ENCODE peak calls at places on chromosome 16, in six cellular contexts. O is A549, U is thoracic aorta, L is heart right ventricle, D is neuronal stem cell, Y is stomach. H is an unnamed sample. For H3K4me1, the result is how much of the 10 kb centered on the place peaks cover.

GRCh38 chr16:55498101-55498500 is 10.8 kb upstream of the LPCAT2 start:
- DNase-seq in L (no peak), D (no peak), O (no peak), Y (no peak), U (no peak), H (no peak)

GRCh38 chr16:71359431-71359830 is 908 bp downstream of the CALB2 start:
- DNase-seq in D (no peak), O (no peak), Y (no peak), L (no peak), U (no peak), H (no peak)

GRCh38 chr16:9047689-9048301 is 43.6 kb upstream of the HAPSTR1 start:
- DNase-seq in U (peak), Y (peak), O (peak), D (peak), L (peak), H (peak)

GRCh38 chr16:66247516-66248089 is 118.9 kb upstream of the CDH5 start:
- DNase-seq in O (no peak), L (no peak), D (no peak), U (no peak), Y (no peak), H (peak)

GRCh38 chr16:75130150-75130771 is 13.7 kb upstream of the LDHD start:
- DNase-seq in U (no peak), O (no peak), D (no peak), Y (no peak), L (no peak), H (no peak)

GRCh38 chr16:88353232-88353631 is 29.5 kb upstream of the ZNF469 start:
- DNase-seq in Y (no peak), U (no peak), L (no peak), D (no peak), O (no peak), H (no peak)

GRCh38 chr16:30139895-30140481 is 17.0 kb upstream of the MAPK3 start:
- DNase-seq in U (no peak), D (no peak), O (no peak), Y (no peak), L (no peak), H (no peak)

GRCh38 chr16:62954144-62955032 is 918.1 kb upstream of the CDH8 start:
- DNase-seq in U (no peak), D (peak), L (no peak), Y (no peak), O (no peak), H (no peak)

GRCh38 chr16:66979011-66979717 is 9.2 kb upstream of the CES4A start:
- DNase-seq in Y (no peak), L (no peak), U (peak), D (no peak), O (no peak), H (peak)

GRCh38 chr16:24174504-24174903 is 81.6 kb upstream of the CACNG3 start:
- DNase-seq in Y (no peak), O (no peak), L (no peak), D (no peak), U (no peak), H (no peak)

GRCh38 chr16:64428463-64428862 is 693.4 kb downstream of the CDH11 start:
- DNase-seq in L (no peak), Y (no peak), U (no peak), D (no peak), O (no peak), H (no peak)

GRCh38 chr16:54939537-54940278 is 9.0 kb downstream of the IRX5 start:
- DNase-seq in Y (no peak), D (peak), L (no peak), U (no peak), O (no peak), H (no peak)

GRCh38 chr16:74724820-74725549 is 24.3 kb upstream of the MLKL start:
- DNase-seq in L (no peak), O (no peak), U (no peak), D (no peak), Y (no peak), H (peak)

GRCh38 chr16:70770968-70771552 is 29.9 kb downstream of the VAC14 start:
- DNase-seq in L (peak), D (peak), Y (peak), O (peak), U (no peak), H (peak)

GRCh38 chr16:67552476-67552875 is 9.8 kb upstream of the CTCF start:
- DNase-seq in O (no peak), L (no peak), U (no peak), Y (no peak), D (no peak), H (no peak)

GRCh38 chr16:20918486-20919239 is 18.1 kb downstream of the LYRM1 start:
- DNase-seq in Y (no peak), U (no peak), L (peak), D (no peak), O (no peak), H (peak)

GRCh38 chr16:22360963-22361659 is 13.3 kb downstream of the CDR2 start:
- DNase-seq in L (no peak), D (no peak), U (no peak), Y (no peak), O (no peak), H (no peak)

GRCh38 chr16:24950275-24950674 is 64.9 kb downstream of the ARHGAP17 start:
- DNase-seq in U (no peak), O (no peak), D (no peak), Y (no peak), L (no peak), H (no peak)

GRCh38 chr16:15564619-15565339 is 78.2 kb downstream of the MARF1 start:
- DNase-seq in O (no peak), Y (no peak), D (no peak), L (no peak), U (no peak), H (no peak)

GRCh38 chr16:4612977-4613635 is 1.6 kb downstream of the UBALD1 start:
- DNase-seq in Y (no peak), U (no peak), L (no peak), D (no peak), O (no peak), H (no peak)

GRCh38 chr16:90008708-90009145 is 10.5 kb downstream of the DBNDD1 start:
- DNase-seq in Y (no peak), U (no peak), D (no peak), L (no peak), O (no peak), H (no peak)

GRCh38 chr16:58102665-58103427 is 26.3 kb downstream of the CFAP20 start:
- DNase-seq in Y (no peak), O (no peak), D (no peak), L (peak), U (no peak), H (no peak)

DNA sequence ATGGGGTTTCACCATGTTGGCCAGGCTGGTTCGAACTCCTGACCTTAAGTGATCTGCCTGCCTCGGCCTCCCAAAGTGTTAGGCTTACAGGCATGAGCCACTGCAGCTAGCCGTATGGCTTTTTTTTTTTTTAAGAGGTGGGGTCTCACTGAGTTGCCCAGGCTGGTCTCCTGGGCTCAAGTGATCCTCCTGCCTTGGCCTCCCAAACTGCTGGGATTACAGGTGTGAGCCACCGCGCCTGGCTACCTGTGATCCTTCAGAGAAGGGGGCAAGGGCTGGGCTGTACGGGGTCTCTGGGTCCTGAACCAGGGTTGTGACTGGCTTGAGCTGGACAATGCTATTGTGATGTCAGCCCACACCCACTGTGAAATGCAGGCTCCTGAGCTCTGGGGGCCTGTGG is at the start of gene RNF151:
- DNase-seq in U (no peak), O (no peak), L (no peak), Y (no peak), D (no peak), H (no peak)
- H3K27ac ChIP-seq in U (peak), O (peak), L (peak), Y (peak), D (no peak), H (peak)

DNA sequence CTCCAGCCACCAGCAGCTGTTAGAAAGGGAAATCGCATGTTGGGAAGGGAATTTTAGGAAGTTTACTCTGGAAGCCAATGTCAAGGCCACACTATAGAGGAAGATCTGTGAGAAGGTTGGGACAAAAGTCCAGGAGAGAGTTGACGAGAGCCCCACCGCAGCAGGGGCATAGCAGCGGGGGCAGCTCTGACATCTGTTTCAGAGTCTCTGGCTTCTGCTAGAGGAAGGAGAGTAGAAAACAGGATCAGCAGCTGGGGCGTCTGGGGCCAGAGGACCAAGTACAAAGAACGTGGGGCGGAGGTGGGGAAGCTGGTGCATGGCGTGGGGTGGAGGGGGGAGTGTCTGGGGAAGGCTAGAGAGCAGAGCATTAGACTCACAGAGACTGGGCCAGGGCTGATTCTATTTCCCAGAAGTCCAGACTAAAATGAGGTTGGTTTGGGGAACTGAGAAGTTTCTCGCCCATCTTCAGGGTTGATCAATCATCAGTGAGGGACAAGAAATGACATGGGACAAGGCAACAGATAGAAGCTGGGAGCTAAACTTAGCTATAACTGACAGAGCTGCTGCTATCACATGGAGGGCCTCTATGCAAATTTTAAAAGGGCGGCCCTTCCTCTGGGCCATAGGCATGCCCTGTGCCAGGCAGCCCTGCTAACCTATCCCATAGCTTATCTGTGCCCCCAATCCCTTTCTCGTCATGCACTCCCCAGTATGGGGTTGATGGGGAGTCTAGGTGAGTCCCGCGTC is 1.2 kb downstream of the RABEP2 start:
- DNase-seq in D (no peak), O (no peak), Y (peak), L (no peak), U (no peak), H (no peak)
- H3K4me3 ChIP-seq in D (peak), O (no peak), Y (peak), L (peak), U (peak), H (peak)

DNA sequence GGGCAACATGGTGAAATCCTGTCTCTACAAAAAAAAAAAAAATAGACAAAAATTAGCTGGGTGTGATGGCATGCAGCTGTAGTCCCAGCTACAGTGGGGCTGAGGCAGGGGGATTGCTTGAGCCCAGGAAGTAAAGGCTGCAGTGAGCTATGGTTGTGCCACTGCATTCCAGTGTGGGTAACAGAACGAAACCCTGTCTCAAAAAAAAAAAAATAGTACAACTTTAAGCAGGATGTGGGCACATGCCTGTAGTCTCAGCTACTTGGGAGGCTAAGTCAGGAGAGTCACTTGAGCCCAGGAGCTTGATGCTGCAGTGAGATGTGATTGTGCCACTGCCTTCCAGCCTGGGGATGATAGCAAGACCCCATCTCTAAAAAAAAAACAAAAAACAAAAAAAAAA is 43.6 kb downstream of the TENT4B start:
- DNase-seq in Y (no peak), D (no peak), L (no peak), O (no peak), U (no peak), H (no peak)
- H3K4me1 ChIP-seq in Y (under half), D (under half), L (under half), O (under half), U (under half), H (under half)

GRCh38 chr16:2467301-2468141 is 3.6 kb upstream of the NTN3 start:
- DNase-seq in Y (peak), L (peak), O (peak), U (no peak), D (no peak), H (peak)

GRCh38 chr16:2465653-2466415 is 5.3 kb upstream of the NTN3 start:
- DNase-seq in Y (no peak), L (no peak), O (peak), U (no peak), D (no peak), H (no peak)

GRCh38 chr16:2468142-2468724 is 2.9 kb upstream of the NTN3 start:
- DNase-seq in Y (no peak), D (no peak), L (no peak), O (peak), U (no peak), H (no peak)

GRCh38 chr16:2468725-2469398 is 2.2 kb upstream of the NTN3 start:
- DNase-seq in D (no peak), O (peak), Y (no peak), L (peak), U (no peak), H (no peak)

GRCh38 chr16:2466667-2467300 is 4.3 kb upstream of the NTN3 start:
- DNase-seq in O (no peak), L (no peak), D (no peak), Y (no peak), U (no peak), H (no peak)
- H3K27ac ChIP-seq in O (no peak), L (no peak), D (peak), Y (no peak), U (no peak), H (no peak)

DNA sequence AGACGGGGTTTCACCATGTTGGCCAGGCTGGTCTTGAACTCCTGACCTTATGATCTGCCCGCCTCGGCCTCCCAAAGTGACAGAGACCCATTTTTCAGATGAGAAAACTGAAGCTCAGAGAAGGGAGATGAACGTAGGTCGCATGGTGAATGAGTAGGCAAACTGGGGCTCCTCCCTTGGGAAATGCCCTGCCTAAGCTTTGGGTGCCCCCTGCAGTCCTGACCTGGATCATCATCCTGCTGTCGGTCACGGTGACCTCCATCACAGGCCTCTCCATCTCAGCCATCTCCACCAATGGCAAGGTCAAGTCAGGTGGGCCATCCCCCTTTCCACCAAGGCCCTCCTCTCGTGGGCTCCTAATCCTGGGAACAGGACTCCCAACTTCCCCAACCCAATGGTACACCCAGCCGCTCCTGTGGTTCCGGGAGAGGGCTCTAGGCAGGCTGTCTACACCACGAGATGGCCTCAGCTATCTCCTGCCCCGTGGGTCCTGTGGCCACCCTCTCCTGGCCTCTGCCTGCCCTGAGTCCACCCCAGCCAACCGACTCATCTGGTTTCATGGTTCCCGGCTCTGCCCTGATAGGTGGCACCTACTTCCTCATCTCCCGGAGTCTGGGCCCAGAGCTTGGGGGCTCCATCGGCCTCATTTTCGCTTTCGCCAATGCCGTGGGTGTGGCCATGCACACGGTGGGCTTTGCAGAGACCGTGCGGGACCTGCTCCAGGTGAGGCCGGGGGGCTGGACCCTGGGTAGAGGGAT is 4.7 kb downstream of the SLC12A3 start:
- DNase-seq in L (no peak), Y (no peak), O (peak), D (no peak), U (no peak), H (no peak)
- H3K4me3 ChIP-seq in L (no peak), Y (no peak), O (no peak), D (no peak), U (no peak), H (no peak)

GRCh38 chr16:85383836-85384825 is 229.0 kb upstream of the GSE1 start:
- DNase-seq in D (no peak), O (no peak), U (no peak), L (peak), Y (no peak), H (peak)

GRCh38 chr16:85386467-85387170 is 226.5 kb upstream of the GSE1 start:
- DNase-seq in O (no peak), L (peak), D (no peak), Y (no peak), U (no peak), H (peak)

GRCh38 chr16:85385463-85386331 is 227.4 kb upstream of the GSE1 start:
- DNase-seq in O (no peak), D (no peak), U (no peak), L (peak), Y (no peak), H (no peak)

GRCh38 chr16:85387171-85387507 is 226.0 kb upstream of the GSE1 start:
- DNase-seq in L (peak), U (no peak), O (no peak), D (no peak), Y (no peak), H (peak)

DNA sequence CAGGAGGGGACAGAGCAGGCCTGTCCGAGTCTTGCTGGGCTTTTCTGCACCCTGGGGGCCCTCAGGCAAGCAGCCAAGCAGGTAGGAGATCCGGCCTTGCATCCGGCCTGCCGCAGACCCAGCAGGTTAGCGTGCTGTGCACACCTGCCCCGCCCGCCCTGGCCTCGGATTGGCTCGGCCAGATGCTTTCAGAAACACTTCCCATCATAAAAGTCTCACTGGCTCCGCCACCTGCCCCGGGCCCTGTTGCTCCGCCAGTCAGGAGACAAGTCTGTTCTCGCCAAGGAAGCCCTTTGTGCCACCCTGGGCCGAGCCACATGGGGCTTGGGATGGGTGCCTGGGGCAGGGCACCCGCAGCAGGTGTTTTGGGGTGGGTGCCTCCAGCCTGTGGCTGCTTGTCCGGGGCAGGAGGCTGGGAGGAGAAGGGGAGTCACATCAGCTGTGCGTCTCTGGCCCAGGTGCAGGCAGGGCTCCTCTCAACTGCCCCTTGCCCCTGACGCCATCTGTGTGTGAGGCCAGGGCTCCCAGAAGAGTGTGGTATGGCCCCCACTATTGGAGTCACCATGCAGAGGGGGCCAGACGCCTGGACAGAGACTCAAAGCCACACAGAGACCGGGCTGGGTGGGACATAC is 228.2 kb upstream of the GSE1 start:
- DNase-seq in D (no peak), U (no peak), L (peak), O (no peak), Y (peak), H (peak)
- H3K4me1 ChIP-seq in D (under half), U (under half), L (under half), O (under half), Y (under half), H (under half)